ENCODE peak calls at places on chromosomes 4 and X, in six cellular contexts. D, G, B, C, J and T are unnamed samples. For H3K36me3, the result is how much of the 10 kb centered on the place peaks cover.

GRCh38 chr4:182126096-182126495 is 117.1 kb upstream of the TENM3 start:
- DNase-seq in J (no peak), B (no peak), D (no peak), G (no peak), C (no peak), T (no peak)

GRCh38 chr4:184688447-184688846 is 38.9 kb downstream of the PRIMPOL start:
- DNase-seq in C (peak), J (no peak), B (no peak), G (no peak), D (no peak), T (peak)

GRCh38 chr4:185392156-185392555 is 3.6 kb downstream of the LRP2BP start:
- DNase-seq in D (no peak), C (no peak), G (no peak), B (no peak), J (no peak), T (no peak)

GRCh38 chrX:71665747-71666146 is 1.6 kb upstream of the LOC101059915 start:
- DNase-seq in J (no peak), G (no peak), D (no peak), B (no peak), C (no peak), T (no peak)

GRCh38 chr4:184664445-184665210 is 15.1 kb downstream of the PRIMPOL start:
- DNase-seq in J (no peak), D (no peak), G (no peak), C (peak), B (no peak), T (no peak)

GRCh38 chrX:110282922-110283321 is 35.0 kb downstream of the AMMECR1 start:
- DNase-seq in B (no peak), D (no peak), G (no peak), C (no peak), J (no peak), T (no peak)

GRCh38 chr4:118770741-118771187 is 65.2 kb downstream of the SEC24D start:
- DNase-seq in C (peak), D (no peak), J (no peak), G (no peak), B (no peak), T (no peak)

GRCh38 chr4:113276448-113277158 is 227.2 kb downstream of the ANK2 start:
- DNase-seq in J (no peak), G (no peak), D (no peak), C (no peak), B (no peak), T (no peak)

GRCh38 chrX:63408050-63408449 is 56.9 kb upstream of the SPIN4 start:
- DNase-seq in G (no peak), B (no peak), D (no peak), C (no peak), J (no peak), T (no peak)

GRCh38 chrX:95117556-95117955 is 1443.5 kb downstream of the FAM133A start:
- DNase-seq in D (no peak), J (no peak), C (no peak), B (no peak), G (no peak), T (no peak)

GRCh38 chrX:154748712-154749339 is 2.1 kb downstream of the GAB3 start:
- DNase-seq in D (no peak), B (no peak), G (no peak), J (peak), C (peak), T (peak)

DNA sequence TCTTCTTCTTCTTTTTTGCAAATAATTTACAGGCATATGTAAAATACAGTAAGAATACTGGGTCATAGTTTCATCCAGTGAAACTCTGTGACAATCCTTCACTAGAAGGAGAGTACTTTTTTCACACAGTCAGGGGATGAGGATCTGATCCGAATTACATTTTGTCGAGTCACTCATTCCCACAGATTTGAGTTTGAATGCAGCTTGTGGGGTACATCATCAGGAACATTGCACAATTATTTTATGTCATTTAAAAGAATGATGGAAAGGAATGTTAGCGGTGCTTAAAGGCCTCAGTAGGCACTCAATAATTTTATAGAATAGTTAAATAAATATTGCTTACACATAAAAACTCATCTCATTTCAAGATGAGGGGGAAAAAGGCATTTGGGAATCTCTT is 88.6 kb downstream of the CHRNA9 start:
- DNase-seq in D (no peak), C (peak), J (no peak), G (no peak), B (no peak), T (no peak)
- H3K36me3 ChIP-seq in D (under half), C (under half), J (under half), G (half or more), B (under half), T (under half)

GRCh38 chrX:48781705-48782104 is 4.7 kb upstream of the GATA1 start:
- DNase-seq in J (no peak), B (no peak), D (no peak), G (no peak), C (no peak), T (no peak)
- H3K27ac ChIP-seq in J (no peak), B (no peak), D (no peak), G (no peak), C (no peak), T (no peak)

DNA sequence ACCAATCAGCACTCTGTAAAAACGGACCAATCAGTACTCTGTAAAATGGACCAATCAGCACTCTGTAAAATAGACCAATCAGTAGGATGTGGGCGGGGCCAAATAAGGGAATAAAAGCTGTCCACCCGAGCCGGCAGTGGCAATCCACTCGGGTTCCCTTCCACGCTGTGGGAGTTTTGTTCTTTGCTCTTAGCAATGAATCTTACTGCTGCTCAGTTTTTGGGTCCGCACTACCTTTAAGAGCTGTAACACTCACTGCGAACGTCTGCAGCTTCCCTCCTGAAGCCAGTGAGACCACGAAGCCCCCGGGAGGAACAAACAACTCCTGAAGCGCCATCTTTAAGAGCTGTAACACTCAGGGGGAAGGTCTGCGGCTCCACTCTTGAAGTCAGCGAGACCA is 66.4 kb upstream of the BRS3 start:
- DNase-seq in C (no peak), B (no peak), D (no peak), J (no peak), G (no peak), T (no peak)
- H3K36me3 ChIP-seq in C (under half), B (under half), D (under half), J (under half), G (under half), T (under half)

DNA sequence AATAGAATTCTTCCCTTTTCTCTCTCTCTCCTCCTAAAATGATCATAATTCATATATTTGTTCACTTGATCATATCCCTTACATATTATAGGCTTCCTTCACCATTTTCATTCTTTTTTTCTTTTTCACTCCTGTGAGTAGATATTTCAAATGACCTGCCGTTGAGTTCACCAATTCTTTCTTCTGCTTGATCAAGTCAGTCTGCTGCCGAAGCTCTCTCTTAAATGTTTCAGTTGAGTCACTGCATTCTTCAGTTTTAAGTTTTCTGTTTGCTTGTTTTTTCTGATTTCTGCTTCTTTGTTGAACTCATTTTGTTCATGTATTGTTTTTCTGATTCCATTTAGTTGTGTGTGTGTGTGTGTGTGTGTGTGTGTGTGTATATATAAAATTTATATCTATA is 354.3 kb downstream of the GPAT3 start:
- DNase-seq in J (no peak), D (no peak), B (no peak), G (no peak), C (no peak), T (peak)
- H3K27ac ChIP-seq in J (no peak), D (no peak), B (no peak), G (no peak), C (no peak), T (peak)

GRCh38 chr4:3196670-3197359 is 52.1 kb upstream of the MSANTD1 start:
- DNase-seq in B (no peak), C (no peak), G (no peak), J (no peak), D (no peak), T (no peak)
- H3K36me3 ChIP-seq in B (under half), C (under half), G (half or more), J (under half), D (half or more), T (under half)

DNA sequence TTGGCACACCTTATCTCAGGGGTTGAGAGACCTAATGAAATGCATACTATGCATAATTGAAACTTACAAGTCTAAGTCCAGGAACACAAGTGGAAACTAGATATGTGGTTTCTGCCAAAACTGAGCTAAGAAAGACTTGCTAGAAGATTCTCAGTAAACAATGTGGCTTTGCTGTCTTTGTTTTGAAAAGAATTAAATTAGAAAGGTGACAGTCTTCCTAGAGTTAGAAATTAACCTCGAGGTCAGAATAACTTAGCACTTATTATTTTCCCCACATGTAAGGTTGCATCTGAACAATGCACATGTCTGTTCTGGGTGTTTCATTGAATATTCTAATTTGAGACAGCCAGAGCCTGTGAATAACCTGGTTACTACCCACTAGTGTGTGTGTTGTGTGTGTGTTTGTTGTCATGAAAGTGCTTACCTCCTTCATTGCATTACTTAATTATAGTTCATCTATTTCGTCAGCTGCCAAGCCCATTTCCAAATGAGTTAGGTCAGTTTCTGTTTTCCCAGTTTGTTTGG is 1.5 kb downstream of the EREG start:
- DNase-seq in D (no peak), J (no peak), G (no peak), C (peak), B (no peak), T (no peak)
- H3K27ac ChIP-seq in D (no peak), J (no peak), G (no peak), C (no peak), B (no peak), T (no peak)

GRCh38 chr4:128282516-128282915 is 5.1 kb downstream of the PGRMC2 start:
- DNase-seq in J (no peak), G (no peak), B (no peak), D (no peak), C (no peak), T (no peak)
- H3K36me3 ChIP-seq in J (under half), G (under half), B (under half), D (under half), C (under half), T (under half)

GRCh38 chr4:152463562-152463961 is 72.3 kb downstream of the FBXW7 start:
- DNase-seq in D (no peak), J (no peak), B (no peak), C (no peak), G (no peak), T (no peak)

GRCh38 chr4:152460488-152460887 is 75.4 kb downstream of the FBXW7 start:
- DNase-seq in D (no peak), B (no peak), C (peak), J (no peak), G (no peak), T (peak)

GRCh38 chr4:152462047-152462446 is 73.8 kb downstream of the FBXW7 start:
- DNase-seq in B (no peak), J (no peak), C (peak), G (no peak), D (no peak), T (no peak)

GRCh38 chr4:152462715-152463114 is 73.2 kb downstream of the FBXW7 start:
- DNase-seq in G (no peak), D (no peak), J (no peak), B (no peak), C (peak), T (no peak)

DNA sequence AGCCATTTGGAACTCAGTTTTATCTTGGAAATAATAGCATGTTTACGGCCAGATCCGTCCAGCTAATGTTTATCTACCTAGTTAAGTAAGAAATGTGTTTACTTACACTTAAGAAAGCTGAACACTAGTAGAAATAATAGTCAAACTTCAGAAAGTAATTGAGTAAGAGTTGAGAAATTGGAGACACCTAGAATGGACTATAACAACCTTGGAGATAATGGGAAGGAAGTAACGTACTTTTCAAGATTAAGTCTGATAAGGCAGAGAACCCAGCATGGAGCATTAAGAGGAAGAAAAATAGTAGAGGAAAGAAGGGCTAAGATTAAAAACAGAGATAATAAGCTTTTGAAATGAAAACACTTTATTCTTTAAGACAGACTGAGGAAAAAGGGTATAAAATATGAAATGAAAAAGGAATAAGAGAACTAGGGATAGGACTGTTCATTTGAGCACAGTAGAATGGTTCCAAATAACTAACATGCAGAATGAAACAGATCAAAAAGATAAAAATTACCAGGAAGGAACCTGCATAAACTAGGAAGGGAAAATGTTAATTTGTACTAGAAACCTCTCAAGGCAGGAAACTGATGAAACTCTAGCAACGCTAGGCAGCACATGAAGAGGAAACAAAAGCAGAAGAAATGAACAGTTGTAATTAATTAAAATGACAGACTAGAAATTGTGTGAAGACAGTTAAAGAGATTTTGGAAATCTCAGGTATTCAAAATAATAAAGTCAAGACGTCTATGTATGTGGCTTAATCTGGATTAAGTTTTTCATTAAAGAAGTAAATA is 71.7 kb downstream of the FBXW7 start:
- DNase-seq in J (no peak), G (no peak), D (no peak), C (peak), B (no peak), T (no peak)
- H3K27ac ChIP-seq in J (no peak), G (no peak), D (no peak), C (no peak), B (no peak), T (no peak)

GRCh38 chr4:177441803-177442622 is at the start of gene AGA:
- DNase-seq in D (peak), J (peak), G (peak), B (peak), C (peak), T (peak)

GRCh38 chr4:177436456-177436855 is 5.8 kb downstream of the AGA start:
- DNase-seq in D (no peak), G (no peak), B (no peak), C (no peak), J (no peak), T (no peak)

GRCh38 chr4:177442623-177443155 is 452 bp upstream of the AGA start:
- DNase-seq in D (no peak), B (no peak), G (no peak), J (no peak), C (peak), T (no peak)

GRCh38 chr4:177444911-177445736 is 2.9 kb upstream of the AGA start:
- DNase-seq in J (no peak), C (no peak), G (no peak), B (no peak), D (no peak), T (no peak)

GRCh38 chr4:177441061-177441802 is 1.0 kb downstream of the AGA start:
- DNase-seq in C (peak), B (no peak), J (no peak), D (no peak), G (no peak), T (no peak)
- H3K36me3 ChIP-seq in C (under half), B (under half), J (under half), D (under half), G (under half), T (under half)